ENCODE peak calls at places on chromosomes 2 and 18, in eight cellular contexts. T is right lobe of liver, L is glutamatergic neuron, H is astrocyte, Z is psoas muscle, V is esophagus squamous epithelium, F is nephron progenitor cell, C is GM13977. G is an unnamed sample.

GRCh38 chr2:185142677-185143076 is 544.3 kb downstream of the ZNF804A start:
- DNase-seq in V (no peak), F (no peak), T (no peak), H (no peak), C (no peak), Z (no peak), L (no peak), G (no peak)

GRCh38 chr18:79007440-79007839 is 27.8 kb downstream of the SALL3 start:
- DNase-seq in V (no peak), T (no peak), F (no peak), L (no peak), Z (no peak), H (no peak), C (no peak), G (no peak)

GRCh38 chr2:11248-11941 is 34.9 kb downstream of the FAM110C start:
- DNase-seq in V (no peak), Z (peak), H (no peak), T (peak), C (no peak), F (peak), L (peak), G (peak)

GRCh38 chr2:127591221-127591923 is 54.6 kb upstream of the GPR17 start:
- DNase-seq in H (peak), V (peak), T (peak), C (peak), Z (peak), F (peak), L (peak), G (peak)

GRCh38 chr2:174779361-174779928 is 15.2 kb upstream of the CHRNA1 start:
- DNase-seq in L (no peak), F (no peak), Z (no peak), C (no peak), H (peak), T (no peak), V (no peak), G (no peak)

GRCh38 chr18:3062798-3063563 is 50.0 kb upstream of the LPIN2 start:
- DNase-seq in L (peak), V (no peak), T (peak), Z (peak), C (peak), H (no peak), F (peak), G (peak)

GRCh38 chr18:9417081-9417841 is 58.1 kb upstream of the RALBP1 start:
- DNase-seq in L (no peak), V (no peak), F (no peak), C (no peak), H (peak), T (no peak), Z (peak), G (no peak)

GRCh38 chr2:231521-232185 is 32.2 kb downstream of the SH3YL1 start:
- DNase-seq in Z (no peak), C (no peak), H (no peak), L (no peak), T (peak), F (no peak), V (no peak), G (no peak)

GRCh38 chr2:134365356-134365755 is 111.5 kb downstream of the MGAT5 start:
- DNase-seq in H (no peak), T (no peak), Z (no peak), V (no peak), L (no peak), F (no peak), C (no peak), G (no peak)

GRCh38 chr2:205259131-205259530 is 423.2 kb upstream of the NRP2 start:
- DNase-seq in L (no peak), F (no peak), H (peak), Z (no peak), V (no peak), T (no peak), C (no peak), G (no peak)

GRCh38 chr18:24500766-24501165 is 40.3 kb downstream of the HRH4 start:
- DNase-seq in C (no peak), H (no peak), Z (no peak), L (no peak), V (no peak), F (no peak), T (no peak), G (no peak)

GRCh38 chr2:44098050-44098449 is 70.6 kb upstream of the PPM1B start:
- DNase-seq in L (no peak), F (no peak), H (no peak), C (no peak), V (no peak), Z (no peak), T (no peak), G (no peak)

GRCh38 chr2:127597984-127598380 is 48.0 kb upstream of the GPR17 start:
- DNase-seq in L (no peak), C (no peak), F (no peak), T (no peak), Z (no peak), V (no peak), H (peak), G (no peak)

GRCh38 chr2:239252433-239253200 is 148.2 kb downstream of the HDAC4 start:
- DNase-seq in Z (peak), L (no peak), C (no peak), V (no peak), T (peak), H (no peak), F (no peak), G (no peak)

GRCh38 chr18:32669549-32670165 is 103.2 kb downstream of the KLHL14 start:
- DNase-seq in Z (no peak), F (no peak), V (no peak), T (no peak), L (no peak), C (no peak), H (no peak), G (peak)

GRCh38 chr2:29405266-29405665 is 290.1 kb downstream of the CLIP4 start:
- DNase-seq in Z (no peak), F (no peak), T (no peak), L (peak), C (no peak), H (no peak), V (no peak), G (no peak)

GRCh38 chr2:238561230-238561629 is 134.5 kb downstream of the ASB1 start:
- DNase-seq in L (no peak), F (no peak), H (peak), T (no peak), Z (no peak), C (peak), V (no peak), G (no peak)

GRCh38 chr2:4047961-4048891 is 344.9 kb downstream of the DCDC2C start:
- DNase-seq in C (no peak), H (no peak), L (no peak), F (no peak), T (no peak), V (no peak), Z (no peak), G (no peak)

GRCh38 chr2:217753460-217754200 is 249.2 kb downstream of the TNS1 start:
- DNase-seq in Z (no peak), F (no peak), V (no peak), T (no peak), C (no peak), L (no peak), H (peak), G (no peak)

GRCh38 chr18:58338961-58339722 is 289.7 kb downstream of the ALPK2 start:
- DNase-seq in T (no peak), C (no peak), F (peak), Z (no peak), H (peak), V (no peak), L (no peak), G (no peak)

GRCh38 chr2:42189235-42189566 is 20.0 kb downstream of the EML4 start:
- DNase-seq in Z (no peak), C (no peak), L (no peak), F (no peak), T (no peak), V (no peak), H (no peak), G (no peak)

GRCh38 chr2:44233450-44234128 is 41.7 kb upstream of the SLC3A1 start:
- DNase-seq in F (no peak), L (no peak), V (no peak), Z (no peak), H (peak), C (no peak), T (no peak), G (no peak)

GRCh38 chr2:112577756-112578155 is 6.7 kb upstream of the CHCHD5 start:
- DNase-seq in Z (no peak), L (no peak), V (no peak), C (no peak), F (no peak), H (peak), T (no peak), G (no peak)

GRCh38 chr2:109674894-109675534 is 60.9 kb downstream of the SOWAHC start:
- DNase-seq in T (no peak), Z (no peak), F (no peak), L (no peak), H (no peak), C (no peak), V (no peak), G (no peak)

GRCh38 chr2:24206714-24207113 is 31.9 kb downstream of the FAM228A start:
- DNase-seq in H (no peak), L (no peak), V (no peak), C (no peak), T (no peak), Z (no peak), F (no peak), G (no peak)

GRCh38 chr2:168286535-168286934 is 39.1 kb upstream of the STK39 start:
- DNase-seq in F (no peak), T (no peak), Z (no peak), C (no peak), V (no peak), H (no peak), L (no peak), G (no peak)

GRCh38 chr2:121791801-121792221 is 36.4 kb downstream of the TSN start:
- DNase-seq in F (no peak), Z (no peak), C (no peak), V (no peak), L (no peak), T (no peak), H (peak), G (no peak)

GRCh38 chr2:206698811-206699210 is 19.4 kb downstream of the DYTN start:
- DNase-seq in V (no peak), L (no peak), T (no peak), F (no peak), C (no peak), Z (no peak), H (no peak), G (no peak)

GRCh38 chr2:168948621-168949212 is 47.6 kb downstream of the G6PC2 start:
- DNase-seq in H (no peak), C (no peak), T (no peak), Z (no peak), V (no peak), L (no peak), F (peak), G (no peak)

GRCh38 chr2:41194235-41194634 is 742.3 kb upstream of the SLC8A1 start:
- DNase-seq in L (peak), Z (no peak), C (no peak), H (peak), V (no peak), T (peak), F (no peak), G (peak)

GRCh38 chr2:29068513-29068912 is 5.8 kb downstream of the PCARE start:
- DNase-seq in L (no peak), Z (no peak), T (no peak), C (no peak), F (no peak), H (no peak), V (no peak), G (no peak)

GRCh38 chr2:109525836-109526235 is 87.9 kb downstream of the SEPTIN10 start:
- DNase-seq in H (no peak), V (no peak), F (no peak), L (no peak), T (no peak), C (peak), Z (no peak), G (no peak)

GRCh38 chr18:58541137-58541788 is 87.6 kb downstream of the ALPK2 start:
- DNase-seq in T (no peak), F (no peak), L (no peak), H (no peak), C (no peak), Z (no peak), V (no peak), G (peak)

DNA sequence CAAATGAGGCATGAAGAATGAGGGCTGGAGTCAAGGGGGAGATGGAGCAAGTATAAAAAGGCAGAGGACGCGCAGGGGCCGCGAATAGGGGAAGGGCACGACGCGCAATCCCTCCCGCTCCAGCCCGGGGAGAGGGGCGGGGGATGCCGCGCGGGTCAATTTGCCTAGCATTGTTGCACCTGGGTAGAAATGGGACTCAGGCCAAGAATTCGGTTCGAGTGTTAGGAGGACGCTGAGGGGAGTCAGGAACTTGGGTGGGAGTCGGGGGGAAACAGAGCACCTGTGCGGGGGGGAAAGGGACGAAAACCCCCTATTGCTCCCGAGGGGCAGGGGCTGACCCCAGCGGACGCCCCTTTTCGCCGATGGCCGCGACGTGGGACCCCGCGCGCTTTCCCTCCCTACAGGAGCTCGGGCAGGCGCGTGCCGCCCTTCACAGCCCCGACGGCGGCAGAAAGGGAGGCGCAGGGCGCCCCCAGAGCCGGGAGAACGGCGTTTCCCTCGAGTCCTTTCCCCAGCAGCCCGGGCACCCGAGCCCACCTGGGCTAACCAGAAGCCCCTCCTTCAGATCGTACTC is 425 bp downstream of the PAIP2B start:
- DNase-seq in L (peak), C (no peak), V (no peak), F (peak), T (peak), H (no peak), Z (peak), G (peak)
- TF ChIP-seq CTCF in L (no peak), C (no peak), V (no peak), F (no peak), T (no peak), H (no peak), Z (peak), G (peak)

GRCh38 chr2:159098815-159099455 is 130.5 kb downstream of the TANC1 start:
- DNase-seq in H (peak), C (no peak), T (no peak), F (no peak), L (no peak), V (no peak), Z (no peak), G (no peak)
- TF ChIP-seq CTCF in H (no peak), C (no peak), T (no peak), F (no peak), L (no peak), V (no peak), Z (no peak), G (no peak)

DNA sequence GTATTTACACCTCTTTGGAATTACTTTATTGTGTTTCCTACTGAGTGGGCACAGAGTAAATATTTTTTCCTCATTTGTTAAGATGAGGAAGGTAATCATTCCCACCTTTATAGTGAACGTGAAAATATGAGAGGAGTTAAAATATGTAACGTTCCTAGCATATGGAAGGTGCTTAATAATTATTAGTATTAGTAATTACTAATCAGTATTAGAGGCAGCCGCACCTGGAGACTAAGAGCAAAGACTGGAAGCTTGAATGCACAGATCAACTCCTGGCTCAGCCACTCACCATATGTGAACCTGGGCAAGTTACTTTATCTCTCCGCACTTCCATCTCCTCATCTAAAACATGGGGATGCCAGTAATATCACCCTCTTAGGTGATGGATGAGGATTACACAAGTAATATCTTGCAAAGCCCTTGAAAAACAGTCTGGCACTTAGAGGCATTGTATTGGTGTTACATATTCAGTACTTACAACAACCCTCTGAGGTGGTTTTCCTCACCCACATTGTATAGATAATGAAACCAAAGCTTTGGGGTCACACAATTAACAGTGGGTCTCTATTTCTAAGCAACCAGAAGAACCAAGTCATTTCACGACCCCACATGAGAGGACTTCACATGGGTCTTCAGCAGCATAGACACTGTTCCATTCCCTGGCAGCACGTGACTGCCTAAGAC is 100.3 kb upstream of the KCTD1 start:
- DNase-seq in L (no peak), C (peak), T (no peak), H (no peak), V (no peak), F (no peak), Z (no peak), G (no peak)
- TF ChIP-seq CTCF in L (no peak), C (no peak), T (no peak), H (no peak), V (no peak), F (no peak), Z (no peak), G (no peak)

GRCh38 chr2:19573784-19574183 is 215.4 kb upstream of the OSR1 start:
- DNase-seq in V (no peak), F (no peak), H (no peak), T (no peak), L (no peak), Z (no peak), C (no peak), G (no peak)
- TF ChIP-seq CTCF in V (no peak), F (no peak), H (no peak), T (no peak), L (no peak), Z (no peak), C (no peak), G (peak)

DNA sequence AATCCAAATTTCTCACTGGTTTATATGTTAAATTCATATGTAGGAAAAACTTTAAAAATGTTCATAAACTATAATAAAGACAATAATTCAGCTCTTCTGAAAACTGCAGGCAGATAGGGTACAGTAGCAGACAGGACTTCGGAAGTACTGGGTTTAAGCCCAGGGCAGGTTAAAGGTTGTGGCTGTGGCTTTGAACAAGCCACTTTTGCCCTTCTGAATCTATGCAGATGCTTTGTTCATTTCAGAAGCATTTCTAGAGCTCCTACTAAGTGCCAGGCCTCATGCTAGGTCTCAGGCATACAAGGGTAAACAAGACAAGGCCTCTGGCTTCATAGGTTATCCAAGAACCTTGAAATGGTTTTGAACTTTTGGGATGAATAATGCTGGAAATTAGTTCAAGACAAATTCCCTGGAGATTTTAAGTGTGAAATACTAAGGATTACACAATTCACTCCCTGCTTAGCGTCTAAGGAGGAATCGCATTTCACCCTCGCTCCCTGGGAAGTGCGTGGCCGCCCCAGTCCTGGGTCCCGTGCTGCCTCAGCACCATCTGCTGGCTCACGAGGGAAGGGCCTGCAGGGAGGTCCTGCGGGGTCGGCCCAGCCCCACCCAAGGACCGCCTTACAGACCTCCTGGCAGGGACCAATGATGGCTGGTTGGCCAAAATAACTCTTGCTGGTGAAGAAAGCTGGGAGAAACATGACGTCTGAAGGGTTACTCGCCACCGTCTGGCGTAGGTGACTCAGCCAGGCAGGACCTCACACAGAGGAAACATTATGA is 67.7 kb upstream of the L3MBTL4 start:
- DNase-seq in T (peak), L (peak), F (peak), V (no peak), H (peak), C (peak), Z (peak), G (peak)
- TF ChIP-seq CTCF in T (peak), L (peak), F (peak), V (peak), H (peak), C (peak), Z (peak), G (peak)

GRCh38 chr2:10303634-10304378 is 1.1 kb downstream of the HPCAL1 start:
- DNase-seq in F (peak), Z (no peak), L (peak), C (peak), V (no peak), H (no peak), T (peak), G (peak)
- TF ChIP-seq CTCF in F (no peak), Z (peak), L (no peak), C (peak), V (no peak), H (no peak), T (no peak), G (peak)

DNA sequence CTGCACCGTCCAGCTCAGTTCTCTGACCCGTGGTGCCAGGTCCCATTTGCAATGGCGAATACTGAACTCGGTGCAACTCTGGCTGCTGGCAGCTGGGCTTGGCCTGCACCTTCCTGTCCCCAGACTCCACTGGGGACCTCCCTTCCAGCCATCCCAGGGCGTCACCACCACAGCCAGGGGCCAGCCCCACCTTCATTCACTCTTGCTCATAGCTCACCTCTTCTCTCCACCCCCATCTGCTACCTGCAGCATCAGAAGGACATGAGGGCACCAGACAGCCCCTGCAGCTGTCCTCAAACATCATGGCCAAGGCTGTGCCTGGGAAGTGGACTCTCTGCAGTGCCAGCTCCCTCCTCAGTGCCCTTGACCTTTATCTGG is 16.2 kb upstream of the ALPI start:
- DNase-seq in H (no peak), Z (no peak), L (peak), V (no peak), T (no peak), F (no peak), C (peak), G (no peak)
- TF ChIP-seq CTCF in H (no peak), Z (no peak), L (peak), V (no peak), T (peak), F (peak), C (peak), G (no peak)

G was measured in WERI-Rb-1.